ENCODE peak calls at places on chromosomes 2 and 18, in five cellular contexts. One of them, this sample, is unnamed.

GRCh38 chr2:219331560-219332213 is 857 bp downstream of the RESP18 start:
- DNase-seq in cardiac fibroblast: peak
- DNase-seq in T-helper 1 cell: no peak
- DNase-seq in body of pancreas: peak
- DNase-seq in RPMI8226: peak
- DNase-seq in this sample: no peak

GRCh38 chr18:10872297-10872696 is 277.1 kb downstream of the PIEZO2 start:
- DNase-seq in cardiac fibroblast: peak
- DNase-seq in T-helper 1 cell: no peak
- DNase-seq in body of pancreas: peak
- DNase-seq in RPMI8226: no peak
- DNase-seq in this sample: no peak

GRCh38 chr18:58362027-58362575 is 266.8 kb downstream of the ALPK2 start:
- DNase-seq in cardiac fibroblast: peak
- DNase-seq in T-helper 1 cell: no peak
- DNase-seq in body of pancreas: no peak
- DNase-seq in RPMI8226: no peak
- DNase-seq in this sample: no peak

GRCh38 chr2:127560201-127560928 is 24.9 kb downstream of the MYO7B start:
- DNase-seq in cardiac fibroblast: no peak
- DNase-seq in T-helper 1 cell: no peak
- DNase-seq in body of pancreas: no peak
- DNase-seq in RPMI8226: no peak
- DNase-seq in this sample: no peak

GRCh38 chr2:232537499-232537898 is 2.0 kb upstream of the CHRNG start:
- DNase-seq in cardiac fibroblast: no peak
- DNase-seq in T-helper 1 cell: no peak
- DNase-seq in body of pancreas: peak
- DNase-seq in RPMI8226: no peak
- DNase-seq in this sample: no peak

GRCh38 chr2:195706161-195706900 is 49.3 kb downstream of the SLC39A10 start:
- DNase-seq in cardiac fibroblast: peak
- DNase-seq in T-helper 1 cell: no peak
- DNase-seq in body of pancreas: no peak
- DNase-seq in RPMI8226: no peak
- DNase-seq in this sample: no peak

GRCh38 chr2:49715597-49715996 is 561.3 kb upstream of the FSHR start:
- DNase-seq in cardiac fibroblast: no peak
- DNase-seq in T-helper 1 cell: no peak
- DNase-seq in body of pancreas: no peak
- DNase-seq in RPMI8226: no peak
- DNase-seq in this sample: no peak

GRCh38 chr2:165069131-165069530 is 113.8 kb upstream of the SLC38A11 start:
- DNase-seq in cardiac fibroblast: no peak
- DNase-seq in T-helper 1 cell: no peak
- DNase-seq in body of pancreas: no peak
- DNase-seq in RPMI8226: no peak
- DNase-seq in this sample: no peak

GRCh38 chr2:65199891-65200290 is 27.7 kb upstream of the ACTR2 start:
- DNase-seq in cardiac fibroblast: no peak
- DNase-seq in T-helper 1 cell: no peak
- DNase-seq in body of pancreas: no peak
- DNase-seq in RPMI8226: no peak
- DNase-seq in this sample: no peak

GRCh38 chr2:193584001-193584400 is 1389.3 kb upstream of the TMEFF2 start:
- DNase-seq in cardiac fibroblast: no peak
- DNase-seq in T-helper 1 cell: no peak
- DNase-seq in body of pancreas: no peak
- DNase-seq in RPMI8226: no peak
- DNase-seq in this sample: no peak

GRCh38 chr18:8771930-8772329 is 66.6 kb downstream of the MTCL1 start:
- DNase-seq in cardiac fibroblast: peak
- DNase-seq in T-helper 1 cell: no peak
- DNase-seq in body of pancreas: peak
- DNase-seq in RPMI8226: peak
- DNase-seq in this sample: no peak

GRCh38 chr2:205712508-205712907 is 30.2 kb downstream of the NRP2 start:
- DNase-seq in cardiac fibroblast: peak
- DNase-seq in T-helper 1 cell: no peak
- DNase-seq in body of pancreas: no peak
- DNase-seq in RPMI8226: no peak
- DNase-seq in this sample: no peak

GRCh38 chr2:156581280-156581679 is 145.1 kb downstream of the GPD2 start:
- DNase-seq in cardiac fibroblast: no peak
- DNase-seq in T-helper 1 cell: no peak
- DNase-seq in body of pancreas: no peak
- DNase-seq in RPMI8226: no peak
- DNase-seq in this sample: no peak

GRCh38 chr2:186059096-186059495 is 320.5 kb downstream of the FSIP2 start:
- DNase-seq in cardiac fibroblast: peak
- DNase-seq in T-helper 1 cell: no peak
- DNase-seq in body of pancreas: no peak
- DNase-seq in RPMI8226: peak
- DNase-seq in this sample: no peak

GRCh38 chr2:131105950-131106801 is 1.0 kb downstream of the PLEKHB2 start:
- DNase-seq in cardiac fibroblast: peak
- DNase-seq in T-helper 1 cell: no peak
- DNase-seq in body of pancreas: peak
- DNase-seq in RPMI8226: peak
- DNase-seq in this sample: peak

GRCh38 chr18:43271593-43272432 is 5.5 kb downstream of the SYT4 start:
- DNase-seq in cardiac fibroblast: peak
- DNase-seq in T-helper 1 cell: no peak
- DNase-seq in body of pancreas: no peak
- DNase-seq in RPMI8226: peak
- DNase-seq in this sample: peak

GRCh38 chr2:175414872-175415487 is 233.5 kb upstream of the ATP5MC3 start:
- DNase-seq in cardiac fibroblast: peak
- DNase-seq in T-helper 1 cell: no peak
- DNase-seq in body of pancreas: peak
- DNase-seq in RPMI8226: peak
- DNase-seq in this sample: peak

GRCh38 chr2:170394988-170395387 is 217.0 kb downstream of the MYO3B start:
- DNase-seq in cardiac fibroblast: no peak
- DNase-seq in T-helper 1 cell: no peak
- DNase-seq in body of pancreas: no peak
- DNase-seq in RPMI8226: no peak
- DNase-seq in this sample: no peak

GRCh38 chr2:171670655-171671054 is 16.6 kb upstream of the DYNC1I2 start:
- DNase-seq in cardiac fibroblast: peak
- DNase-seq in T-helper 1 cell: no peak
- DNase-seq in body of pancreas: no peak
- DNase-seq in RPMI8226: no peak
- DNase-seq in this sample: no peak

GRCh38 chr2:180910831-180911665 is 69.4 kb upstream of the UBE2E3 start:
- DNase-seq in cardiac fibroblast: no peak
- DNase-seq in T-helper 1 cell: no peak
- DNase-seq in body of pancreas: no peak
- DNase-seq in RPMI8226: no peak
- DNase-seq in this sample: no peak

GRCh38 chr18:62728254-62728653 is 12.9 kb downstream of the PHLPP1 start:
- DNase-seq in cardiac fibroblast: no peak
- DNase-seq in T-helper 1 cell: no peak
- DNase-seq in body of pancreas: no peak
- DNase-seq in RPMI8226: no peak
- DNase-seq in this sample: no peak

GRCh38 chr2:227608469-227609338 is 5.9 kb downstream of the SCYGR3 start:
- DNase-seq in cardiac fibroblast: no peak
- DNase-seq in T-helper 1 cell: no peak
- DNase-seq in body of pancreas: no peak
- DNase-seq in RPMI8226: peak
- DNase-seq in this sample: peak

GRCh38 chr2:189830510-189830909 is 46.3 kb downstream of the PMS1 start:
- DNase-seq in cardiac fibroblast: no peak
- DNase-seq in T-helper 1 cell: no peak
- DNase-seq in body of pancreas: no peak
- DNase-seq in RPMI8226: no peak
- DNase-seq in this sample: no peak

GRCh38 chr2:208274748-208275147 is 8.7 kb downstream of the PIKFYVE start:
- DNase-seq in cardiac fibroblast: no peak
- DNase-seq in T-helper 1 cell: no peak
- DNase-seq in body of pancreas: no peak
- DNase-seq in RPMI8226: no peak
- DNase-seq in this sample: no peak

GRCh38 chr2:46845542-46846453 is 69.8 kb downstream of the MCFD2 start:
- DNase-seq in cardiac fibroblast: peak
- DNase-seq in T-helper 1 cell: no peak
- DNase-seq in body of pancreas: no peak
- DNase-seq in RPMI8226: no peak
- DNase-seq in this sample: no peak

GRCh38 chr18:63951302-63951705 is 2.2 kb downstream of the HMSD start:
- DNase-seq in cardiac fibroblast: no peak
- DNase-seq in T-helper 1 cell: no peak
- DNase-seq in body of pancreas: no peak
- DNase-seq in RPMI8226: no peak
- DNase-seq in this sample: no peak

GRCh38 chr2:134276381-134277172 is 22.7 kb downstream of the MGAT5 start:
- DNase-seq in cardiac fibroblast: no peak
- DNase-seq in T-helper 1 cell: no peak
- DNase-seq in body of pancreas: no peak
- DNase-seq in RPMI8226: no peak
- DNase-seq in this sample: no peak

GRCh38 chr2:196249860-196250259 is 78.5 kb upstream of the STK17B start:
- DNase-seq in cardiac fibroblast: no peak
- DNase-seq in T-helper 1 cell: no peak
- DNase-seq in body of pancreas: no peak
- DNase-seq in RPMI8226: peak
- DNase-seq in this sample: peak

GRCh38 chr2:96102596-96103387 is 13.6 kb downstream of the ADRA2B start:
- DNase-seq in cardiac fibroblast: no peak
- DNase-seq in T-helper 1 cell: no peak
- DNase-seq in body of pancreas: peak
- DNase-seq in RPMI8226: no peak
- DNase-seq in this sample: no peak

GRCh38 chr2:85713836-85714235 is 19.7 kb downstream of the GNLY start:
- DNase-seq in cardiac fibroblast: no peak
- DNase-seq in T-helper 1 cell: no peak
- DNase-seq in body of pancreas: no peak
- DNase-seq in RPMI8226: no peak
- DNase-seq in this sample: no peak